ENCODE peak calls at places on chromosomes 4 and X, in four cellular contexts. One of them, this sample, is unnamed.

GRCh38 chr4:42310343-42310742 is 86.9 kb upstream of the SHISA3 start:
- DNase-seq in T-helper 1 cell: no peak
- DNase-seq in breast epithelium: no peak
- DNase-seq in GF-D8: no peak
- DNase-seq in this sample: no peak

GRCh38 chrX:23380581-23380980 is 45.9 kb downstream of the PTCHD1 start:
- DNase-seq in GF-D8: no peak
- DNase-seq in T-helper 1 cell: no peak
- DNase-seq in breast epithelium: no peak
- DNase-seq in this sample: no peak

GRCh38 chr4:142567620-142568451 is 278.3 kb downstream of the INPP4B start:
- DNase-seq in GF-D8: no peak
- DNase-seq in breast epithelium: no peak
- DNase-seq in T-helper 1 cell: no peak
- DNase-seq in this sample: no peak

GRCh38 chr4:83362492-83363329 is 28.1 kb upstream of the HPSE start:
- DNase-seq in T-helper 1 cell: no peak
- DNase-seq in breast epithelium: no peak
- DNase-seq in GF-D8: no peak
- DNase-seq in this sample: no peak

GRCh38 chr4:14646831-14647230 is 355.4 kb upstream of the CPEB2 start:
- DNase-seq in T-helper 1 cell: no peak
- DNase-seq in breast epithelium: no peak
- DNase-seq in GF-D8: no peak
- DNase-seq in this sample: no peak

GRCh38 chr4:2768921-2769336 is 12.8 kb upstream of the TNIP2 start:
- DNase-seq in breast epithelium: no peak
- DNase-seq in T-helper 1 cell: no peak
- DNase-seq in GF-D8: no peak
- DNase-seq in this sample: no peak

GRCh38 chr4:47011189-47011518 is 17.8 kb upstream of the GABRA4 start:
- DNase-seq in breast epithelium: no peak
- DNase-seq in GF-D8: no peak
- DNase-seq in T-helper 1 cell: no peak
- DNase-seq in this sample: no peak

GRCh38 chr4:187444061-187444460 is 551.5 kb upstream of the ZFP42 start:
- DNase-seq in GF-D8: no peak
- DNase-seq in breast epithelium: no peak
- DNase-seq in T-helper 1 cell: no peak
- DNase-seq in this sample: no peak

GRCh38 chr4:123826896-123827295 is 430.3 kb downstream of the SPRY1 start:
- DNase-seq in breast epithelium: peak
- DNase-seq in T-helper 1 cell: no peak
- DNase-seq in GF-D8: no peak
- DNase-seq in this sample: no peak

This sample was measured in activated T-helper 9 cell treated with anti-CD3 and anti-CD28 coated beads, Interleukin-2, amount 50 U/mL, for 16 hours.